ENCODE peak calls at places on chromosome 12, in seven cellular contexts. G is occipital lobe; J is GM23248; L is activated naive CD8-positive, alpha-beta T cell treated with anti-CD3 and anti-CD28 coated beads, Interleukin-2, amount 50 U/mL, for 24 hours; A is T-helper 2 cell; E is H9; U is caudate nucleus. C is an unnamed sample.

GRCh38 chr12:22334696-22335290 is at the start of gene ST8SIA1:
- DNase-seq in L (peak), A (peak), G (peak), J (peak), E (peak), U (peak), C (no peak)

GRCh38 chr12:10128687-10129086 is 1.3 kb downstream of the CLEC7A start:
- DNase-seq in J (peak), U (no peak), E (no peak), G (no peak), L (no peak), A (no peak), C (peak)

GRCh38 chr12:106902053-106902452 is 53.7 kb upstream of the TMEM263 start:
- DNase-seq in E (no peak), A (no peak), L (no peak), G (no peak), J (no peak), U (no peak), C (no peak)

GRCh38 chr12:1630827-1631591 is 2.0 kb downstream of the WNT5B start:
- DNase-seq in J (no peak), A (no peak), U (no peak), E (peak), L (no peak), G (no peak), C (no peak)

GRCh38 chr12:53431187-53431586 is 7.5 kb downstream of the AMHR2 start:
- DNase-seq in L (no peak), G (no peak), A (no peak), J (no peak), E (no peak), U (no peak), C (no peak)

GRCh38 chr12:104132351-104132956 is 5.6 kb downstream of the NFYB start:
- DNase-seq in J (no peak), E (no peak), U (no peak), L (no peak), A (no peak), G (no peak), C (no peak)

GRCh38 chr12:51721281-51721940 is 127.1 kb downstream of the FIGNL2 start:
- DNase-seq in E (peak), J (no peak), A (peak), U (no peak), L (peak), G (peak), C (no peak)

GRCh38 chr12:104953323-104953722 is 4.8 kb downstream of the SLC41A2 start:
- DNase-seq in L (no peak), A (no peak), U (no peak), E (no peak), J (no peak), G (no peak), C (no peak)

GRCh38 chr12:47022296-47022695 is 57.1 kb upstream of the PCED1B start:
- DNase-seq in U (no peak), L (no peak), G (no peak), J (peak), E (no peak), A (no peak), C (no peak)

GRCh38 chr12:32870716-32871115 is 25.9 kb downstream of the PKP2 start:
- DNase-seq in G (no peak), L (no peak), J (no peak), E (no peak), U (no peak), A (no peak), C (no peak)

GRCh38 chr12:52070243-52070925 is 606 bp downstream of the ATG101 start:
- DNase-seq in E (no peak), A (no peak), L (no peak), U (peak), G (no peak), J (peak), C (peak)

GRCh38 chr12:65156366-65156831 is 13.0 kb upstream of the LEMD3 start:
- DNase-seq in L (no peak), A (no peak), G (no peak), E (no peak), U (no peak), J (peak), C (peak)

GRCh38 chr12:131677699-131678098 is 33.2 kb upstream of the SFSWAP start:
- DNase-seq in A (no peak), G (no peak), U (no peak), E (no peak), L (no peak), J (no peak), C (no peak)

GRCh38 chr12:54700301-54700700 is 52.1 kb upstream of the DCD start:
- DNase-seq in E (no peak), G (no peak), A (no peak), J (no peak), L (no peak), U (no peak), C (no peak)

GRCh38 chr12:128276542-128276941 is 9.6 kb downstream of the TMEM132C start:
- DNase-seq in E (no peak), U (no peak), L (no peak), G (no peak), A (no peak), J (no peak), C (no peak)

GRCh38 chr12:21774358-21775129 is at the start of gene KCNJ8:
- DNase-seq in J (peak), U (peak), G (peak), E (peak), L (peak), A (no peak), C (no peak)

GRCh38 chr12:131209082-131210070 is 255.7 kb downstream of the ADGRD1 start:
- DNase-seq in L (no peak), E (peak), A (no peak), G (peak), U (peak), J (no peak), C (no peak)

GRCh38 chr12:107319536-107320030 is 226.2 kb upstream of the CRY1 start:
- DNase-seq in G (no peak), E (no peak), L (peak), J (peak), A (no peak), U (no peak), C (peak)

GRCh38 chr12:70393787-70394519 is 27.9 kb downstream of the KCNMB4 start:
- DNase-seq in L (no peak), J (peak), U (peak), G (no peak), E (no peak), A (no peak), C (no peak)

GRCh38 chr12:13206560-13206897 is 10.0 kb downstream of the EMP1 start:
- DNase-seq in A (no peak), G (no peak), J (no peak), E (no peak), U (no peak), L (no peak), C (no peak)

GRCh38 chr12:122980192-122981035 is at the start of gene ARL6IP4:
- DNase-seq in U (peak), A (peak), J (peak), L (peak), E (no peak), G (peak), C (peak)

GRCh38 chr12:5927732-5928516 is 17.1 kb downstream of the ANO2 start:
- DNase-seq in L (no peak), G (no peak), U (no peak), A (no peak), E (peak), J (no peak), C (no peak)

GRCh38 chr12:14442221-14442881 is 76.9 kb downstream of the ATF7IP start:
- DNase-seq in A (no peak), L (no peak), U (no peak), E (no peak), J (peak), G (no peak), C (no peak)

GRCh38 chr12:65740873-65741600 is 83.2 kb upstream of the HMGA2 start:
- DNase-seq in A (peak), E (peak), J (peak), L (peak), U (peak), G (peak), C (peak)

GRCh38 chr12:20631711-20632110 is 63.4 kb upstream of the SLCO1C1 start:
- DNase-seq in U (no peak), G (no peak), J (peak), L (no peak), E (no peak), A (no peak), C (peak)

GRCh38 chr12:49332891-49333371 is 4.1 kb downstream of the C1QL4 start:
- DNase-seq in G (no peak), L (no peak), E (no peak), U (no peak), J (no peak), A (no peak), C (no peak)

GRCh38 chr12:105084251-105085250 is at the start of gene ALDH1L2:
- DNase-seq in U (peak), E (peak), G (peak), J (peak), L (peak), A (peak), C (no peak)

GRCh38 chr12:4610481-4610880 is 38.4 kb downstream of the AKAP3 start:
- DNase-seq in A (no peak), J (no peak), U (no peak), L (no peak), E (no peak), G (no peak), C (no peak)

GRCh38 chr12:126389215-126389841 is 1324.1 kb downstream of the AACS start:
- DNase-seq in E (no peak), L (no peak), U (no peak), J (peak), G (no peak), A (no peak), C (no peak)

GRCh38 chr12:53828598-53828997 is 76.8 kb upstream of the CISTR start:
- DNase-seq in J (no peak), G (no peak), E (no peak), L (no peak), A (no peak), U (no peak), C (no peak)

GRCh38 chr12:131057211-131057721 is 103.6 kb downstream of the ADGRD1 start:
- DNase-seq in G (no peak), L (no peak), U (no peak), J (no peak), A (no peak), E (peak), C (no peak)

GRCh38 chr12:122366685-122367475 is 55.6 kb downstream of the CLIP1 start:
- DNase-seq in J (peak), U (no peak), G (no peak), A (no peak), L (no peak), E (peak), C (peak)